ENCODE peak calls at places on chromosomes 11 and 22, in six cellular contexts. One of them, this sample, is unnamed.

GRCh38 chr11:96969251-96969650 is 579.4 kb downstream of the JRKL start:
- DNase-seq in activated CD4-positive, alpha-beta T cell treated with anti-CD3 and anti-CD28 coated beads, Interleukin-2, amount 10 ng/mL, durations not matched to agents 7 days and 5 days: no peak
- DNase-seq in activated T-helper 9 cell treated with anti-CD3 and anti-CD28 coated beads, Interleukin-2, amount 50 U/mL, for 16 hours: no peak
- DNase-seq in CD8-positive, alpha-beta T cell: no peak
- DNase-seq in ovary: no peak
- DNase-seq in neural crest cell: no peak
- DNase-seq in this sample: no peak

GRCh38 chr11:70413151-70413550 is 14.8 kb downstream of the CTTN start:
- DNase-seq in activated CD4-positive, alpha-beta T cell treated with anti-CD3 and anti-CD28 coated beads, Interleukin-2, amount 10 ng/mL, durations not matched to agents 7 days and 5 days: no peak
- DNase-seq in activated T-helper 9 cell treated with anti-CD3 and anti-CD28 coated beads, Interleukin-2, amount 50 U/mL, for 16 hours: no peak
- DNase-seq in CD8-positive, alpha-beta T cell: no peak
- DNase-seq in ovary: peak
- DNase-seq in neural crest cell: no peak
- DNase-seq in this sample: no peak

GRCh38 chr11:44596541-44597276 is 31.2 kb downstream of the CD82 start:
- DNase-seq in activated CD4-positive, alpha-beta T cell treated with anti-CD3 and anti-CD28 coated beads, Interleukin-2, amount 10 ng/mL, durations not matched to agents 7 days and 5 days: peak
- DNase-seq in activated T-helper 9 cell treated with anti-CD3 and anti-CD28 coated beads, Interleukin-2, amount 50 U/mL, for 16 hours: peak
- DNase-seq in CD8-positive, alpha-beta T cell: peak
- DNase-seq in ovary: no peak
- DNase-seq in neural crest cell: no peak
- DNase-seq in this sample: no peak

GRCh38 chr11:70138403-70138802 is 60.3 kb downstream of the ANO1 start:
- DNase-seq in activated CD4-positive, alpha-beta T cell treated with anti-CD3 and anti-CD28 coated beads, Interleukin-2, amount 10 ng/mL, durations not matched to agents 7 days and 5 days: no peak
- DNase-seq in activated T-helper 9 cell treated with anti-CD3 and anti-CD28 coated beads, Interleukin-2, amount 50 U/mL, for 16 hours: no peak
- DNase-seq in CD8-positive, alpha-beta T cell: no peak
- DNase-seq in ovary: no peak
- DNase-seq in neural crest cell: no peak
- DNase-seq in this sample: no peak

GRCh38 chr22:20867179-20868099 is 8.6 kb downstream of the SNAP29 start:
- DNase-seq in activated CD4-positive, alpha-beta T cell treated with anti-CD3 and anti-CD28 coated beads, Interleukin-2, amount 10 ng/mL, durations not matched to agents 7 days and 5 days: no peak
- DNase-seq in activated T-helper 9 cell treated with anti-CD3 and anti-CD28 coated beads, Interleukin-2, amount 50 U/mL, for 16 hours: no peak
- DNase-seq in CD8-positive, alpha-beta T cell: no peak
- DNase-seq in ovary: peak
- DNase-seq in neural crest cell: no peak
- DNase-seq in this sample: no peak

GRCh38 chr11:118785362-118785761 is 5.6 kb downstream of the DDX6 start:
- DNase-seq in activated CD4-positive, alpha-beta T cell treated with anti-CD3 and anti-CD28 coated beads, Interleukin-2, amount 10 ng/mL, durations not matched to agents 7 days and 5 days: no peak
- DNase-seq in activated T-helper 9 cell treated with anti-CD3 and anti-CD28 coated beads, Interleukin-2, amount 50 U/mL, for 16 hours: no peak
- DNase-seq in CD8-positive, alpha-beta T cell: no peak
- DNase-seq in ovary: no peak
- DNase-seq in neural crest cell: no peak
- DNase-seq in this sample: no peak

GRCh38 chr11:75823415-75823814 is 8.4 kb downstream of the UVRAG start:
- DNase-seq in activated CD4-positive, alpha-beta T cell treated with anti-CD3 and anti-CD28 coated beads, Interleukin-2, amount 10 ng/mL, durations not matched to agents 7 days and 5 days: no peak
- DNase-seq in activated T-helper 9 cell treated with anti-CD3 and anti-CD28 coated beads, Interleukin-2, amount 50 U/mL, for 16 hours: no peak
- DNase-seq in CD8-positive, alpha-beta T cell: no peak
- DNase-seq in ovary: no peak
- DNase-seq in neural crest cell: no peak
- DNase-seq in this sample: no peak

GRCh38 chr22:19843857-19844422 is 10.7 kb downstream of the GNB1L start:
- DNase-seq in activated CD4-positive, alpha-beta T cell treated with anti-CD3 and anti-CD28 coated beads, Interleukin-2, amount 10 ng/mL, durations not matched to agents 7 days and 5 days: no peak
- DNase-seq in activated T-helper 9 cell treated with anti-CD3 and anti-CD28 coated beads, Interleukin-2, amount 50 U/mL, for 16 hours: no peak
- DNase-seq in CD8-positive, alpha-beta T cell: no peak
- DNase-seq in ovary: no peak
- DNase-seq in neural crest cell: no peak
- DNase-seq in this sample: no peak

GRCh38 chr11:94674005-94674491 is 94.1 kb upstream of the AMOTL1 start:
- DNase-seq in activated CD4-positive, alpha-beta T cell treated with anti-CD3 and anti-CD28 coated beads, Interleukin-2, amount 10 ng/mL, durations not matched to agents 7 days and 5 days: no peak
- DNase-seq in activated T-helper 9 cell treated with anti-CD3 and anti-CD28 coated beads, Interleukin-2, amount 50 U/mL, for 16 hours: no peak
- DNase-seq in CD8-positive, alpha-beta T cell: no peak
- DNase-seq in ovary: no peak
- DNase-seq in neural crest cell: no peak
- DNase-seq in this sample: no peak

GRCh38 chr11:20443596-20443995 is 56.1 kb downstream of the PRMT3 start:
- DNase-seq in activated CD4-positive, alpha-beta T cell treated with anti-CD3 and anti-CD28 coated beads, Interleukin-2, amount 10 ng/mL, durations not matched to agents 7 days and 5 days: peak
- DNase-seq in activated T-helper 9 cell treated with anti-CD3 and anti-CD28 coated beads, Interleukin-2, amount 50 U/mL, for 16 hours: no peak
- DNase-seq in CD8-positive, alpha-beta T cell: no peak
- DNase-seq in ovary: no peak
- DNase-seq in neural crest cell: no peak
- DNase-seq in this sample: no peak

GRCh38 chr11:76280882-76281557 is 74.7 kb upstream of the WNT11 start:
- DNase-seq in activated CD4-positive, alpha-beta T cell treated with anti-CD3 and anti-CD28 coated beads, Interleukin-2, amount 10 ng/mL, durations not matched to agents 7 days and 5 days: no peak
- DNase-seq in activated T-helper 9 cell treated with anti-CD3 and anti-CD28 coated beads, Interleukin-2, amount 50 U/mL, for 16 hours: no peak
- DNase-seq in CD8-positive, alpha-beta T cell: no peak
- DNase-seq in ovary: no peak
- DNase-seq in neural crest cell: no peak
- DNase-seq in this sample: no peak

GRCh38 chr22:24500251-24500820 is 5.2 kb downstream of the UPB1 start:
- DNase-seq in activated CD4-positive, alpha-beta T cell treated with anti-CD3 and anti-CD28 coated beads, Interleukin-2, amount 10 ng/mL, durations not matched to agents 7 days and 5 days: no peak
- DNase-seq in activated T-helper 9 cell treated with anti-CD3 and anti-CD28 coated beads, Interleukin-2, amount 50 U/mL, for 16 hours: no peak
- DNase-seq in CD8-positive, alpha-beta T cell: no peak
- DNase-seq in ovary: no peak
- DNase-seq in neural crest cell: no peak
- DNase-seq in this sample: no peak

GRCh38 chr22:38837414-38837813 is 6.4 kb downstream of the NPTXR start:
- DNase-seq in activated CD4-positive, alpha-beta T cell treated with anti-CD3 and anti-CD28 coated beads, Interleukin-2, amount 10 ng/mL, durations not matched to agents 7 days and 5 days: no peak
- DNase-seq in activated T-helper 9 cell treated with anti-CD3 and anti-CD28 coated beads, Interleukin-2, amount 50 U/mL, for 16 hours: no peak
- DNase-seq in CD8-positive, alpha-beta T cell: no peak
- DNase-seq in ovary: no peak
- DNase-seq in neural crest cell: no peak
- DNase-seq in this sample: no peak

GRCh38 chr11:107043242-107043991 is 25.1 kb upstream of the GUCY1A2 start:
- DNase-seq in activated CD4-positive, alpha-beta T cell treated with anti-CD3 and anti-CD28 coated beads, Interleukin-2, amount 10 ng/mL, durations not matched to agents 7 days and 5 days: no peak
- DNase-seq in activated T-helper 9 cell treated with anti-CD3 and anti-CD28 coated beads, Interleukin-2, amount 50 U/mL, for 16 hours: no peak
- DNase-seq in CD8-positive, alpha-beta T cell: no peak
- DNase-seq in ovary: no peak
- DNase-seq in neural crest cell: no peak
- DNase-seq in this sample: no peak